ENCODE peak calls at places on chromosomes 12 and 14, in ten cellular contexts. D is hepatocyte; S is CD8-positive, alpha-beta T cell; A is lower lobe of right lung; Z is upper lobe of left lung; Y is upper lobe of right lung; J is PC-3; N is CD4-positive, alpha-beta memory T cell; O is cardiac muscle cell; R is PC-9. G is an unnamed sample. For H3K4me1, the result is how much of the 10 kb centered on the place peaks cover.

GRCh38 chr12:128810182-128811127 is 13.3 kb downstream of the SLC15A4 start:
- DNase-seq in D (no peak), N (no peak), S (no peak), O (no peak), Z (no peak), Y (no peak), R (no peak), A (no peak), J (no peak), G (no peak)

GRCh38 chr14:69873877-69874780 is 5.1 kb upstream of the SMOC1 start:
- DNase-seq in S (no peak), N (no peak), Z (no peak), Y (no peak), D (no peak), O (no peak), R (no peak), J (no peak), A (no peak), G (no peak)

GRCh38 chr14:99862111-99862510 is 68.9 kb downstream of the EML1 start:
- DNase-seq in Y (no peak), S (no peak), R (no peak), O (no peak), N (no peak), D (no peak), Z (no peak), J (no peak), A (no peak), G (no peak)

GRCh38 chr14:99166506-99166905 is 105.5 kb downstream of the BCL11B start:
- DNase-seq in N (no peak), S (peak), A (no peak), Z (no peak), J (no peak), D (no peak), R (no peak), O (no peak), Y (no peak), G (no peak)

GRCh38 chr14:101363880-101364391 is 197.4 kb upstream of the DIO3 start:
- DNase-seq in D (no peak), J (no peak), O (no peak), Y (no peak), R (no peak), N (no peak), A (no peak), S (peak), Z (peak), G (no peak)

GRCh38 chr12:69388371-69388770 is 28.8 kb downstream of the YEATS4 start:
- DNase-seq in D (peak), N (no peak), O (peak), Z (no peak), Y (no peak), R (peak), J (peak), A (no peak), S (no peak), G (no peak)

GRCh38 chr14:103444837-103445524 is 59.8 kb downstream of the MARK3 start:
- DNase-seq in O (no peak), S (no peak), A (no peak), N (no peak), Z (no peak), R (no peak), D (peak), J (no peak), Y (no peak), G (no peak)

GRCh38 chr14:104805326-104805678 is 4.4 kb downstream of the ZBTB42 start:
- DNase-seq in S (no peak), Z (no peak), J (peak), Y (no peak), D (no peak), O (peak), N (peak), R (no peak), A (peak), G (no peak)

GRCh38 chr14:55129086-55129427 is at the start of gene LGALS3:
- DNase-seq in Z (peak), D (peak), Y (peak), S (peak), J (peak), N (no peak), A (peak), O (peak), R (peak), G (peak)

GRCh38 chr14:41609704-41610183 is 3.1 kb downstream of the LRFN5 start:
- DNase-seq in D (peak), J (peak), Y (peak), Z (peak), R (no peak), N (no peak), S (no peak), A (no peak), O (peak), G (no peak)

GRCh38 chr14:95222151-95222631 is 64.9 kb upstream of the DICER1 start:
- DNase-seq in A (no peak), D (peak), S (no peak), R (no peak), J (peak), Z (no peak), N (no peak), O (no peak), Y (no peak), G (no peak)

GRCh38 chr12:459430-460258 is at the start of gene B4GALNT3:
- DNase-seq in N (peak), O (peak), Y (peak), A (peak), R (no peak), J (peak), Z (peak), S (peak), D (peak), G (peak)

GRCh38 chr14:56120091-56120632 is 2.0 kb downstream of the PELI2 start:
- DNase-seq in N (no peak), O (peak), S (no peak), A (no peak), R (no peak), Y (no peak), J (no peak), D (peak), Z (no peak), G (no peak)

GRCh38 chr14:101114726-101115481 is 211.4 kb upstream of the RTL1 start:
- DNase-seq in O (no peak), Y (no peak), J (no peak), D (no peak), A (no peak), Z (no peak), N (no peak), S (peak), R (no peak), G (peak)

GRCh38 chr12:111715242-111715641 is 29.4 kb downstream of the ACAD10 start:
- DNase-seq in Y (no peak), A (no peak), S (no peak), N (no peak), R (peak), O (no peak), D (no peak), J (no peak), Z (no peak), G (no peak)

GRCh38 chr12:7113389-7113871 is 4.4 kb upstream of the C1RL start:
- DNase-seq in A (no peak), Y (peak), S (peak), R (no peak), D (peak), O (peak), Z (no peak), N (no peak), J (peak), G (peak)

GRCh38 chr12:116604883-116605641 is 45.9 kb downstream of the MAP1LC3B2 start:
- DNase-seq in J (no peak), N (no peak), D (no peak), Z (no peak), Y (no peak), R (no peak), O (no peak), S (no peak), A (no peak), G (no peak)

GRCh38 chr12:39606712-39607423 is 12.7 kb downstream of the ABCD2 start:
- DNase-seq in R (peak), D (no peak), S (no peak), O (no peak), J (peak), N (no peak), A (no peak), Y (no peak), Z (no peak), G (no peak)

GRCh38 chr14:61461808-61462275 is 140.5 kb downstream of the PRKCH start:
- DNase-seq in D (peak), Z (no peak), A (no peak), J (peak), R (peak), N (peak), O (peak), S (peak), Y (no peak), G (no peak)

GRCh38 chr12:42985506-42985905 is 396.0 kb upstream of the PRICKLE1 start:
- DNase-seq in Y (no peak), O (peak), A (no peak), N (no peak), J (no peak), D (no peak), R (no peak), S (no peak), Z (no peak), G (no peak)

GRCh38 chr12:62934799-62935674 is at the start of gene PPM1H:
- DNase-seq in N (no peak), Y (peak), J (peak), S (no peak), O (peak), D (peak), R (peak), A (peak), Z (peak), G (no peak)

GRCh38 chr12:49017764-49018281 is 753 bp downstream of the PRKAG1 start:
- DNase-seq in D (peak), N (no peak), R (no peak), J (peak), A (no peak), O (peak), S (no peak), Y (no peak), Z (no peak), G (no peak)

GRCh38 chr12:23098110-23099049 is 473.4 kb downstream of the ETNK1 start:
- DNase-seq in R (no peak), O (no peak), Z (no peak), S (no peak), N (no peak), D (no peak), Y (no peak), A (no peak), J (no peak), G (no peak)

GRCh38 chr14:94129758-94130414 is 482 bp upstream of the IFI27L2 start:
- DNase-seq in D (peak), N (no peak), O (peak), Y (no peak), R (no peak), Z (no peak), A (no peak), S (peak), J (peak), G (no peak)

GRCh38 chr12:58922849-58923248 is 2.5 kb upstream of the LRIG3 start:
- DNase-seq in N (no peak), R (peak), A (no peak), D (no peak), S (no peak), O (no peak), Y (no peak), Z (no peak), J (peak), G (no peak)

GRCh38 chr12:65876898-65877721 is 52.8 kb downstream of the HMGA2 start:
- DNase-seq in J (peak), Y (no peak), D (no peak), O (peak), A (no peak), Z (no peak), R (peak), S (no peak), N (no peak), G (no peak)

GRCh38 chr12:120119395-120119973 is 2.9 kb upstream of the RAB35 start:
- DNase-seq in D (no peak), R (no peak), N (peak), J (peak), Z (no peak), Y (no peak), A (no peak), O (no peak), S (no peak), G (no peak)

GRCh38 chr12:53569174-53569557 is 57.0 kb downstream of the ATF7 start:
- DNase-seq in D (no peak), Y (no peak), O (no peak), A (no peak), S (no peak), R (no peak), N (no peak), J (peak), Z (no peak), G (no peak)

GRCh38 chr12:53568428-53569173 is 57.6 kb downstream of the ATF7 start:
- DNase-seq in Z (no peak), A (no peak), D (no peak), O (no peak), J (no peak), Y (no peak), R (no peak), S (no peak), N (no peak), G (no peak)

GRCh38 chr12:53572134-53572758 is 53.9 kb downstream of the ATF7 start:
- DNase-seq in S (no peak), Y (no peak), Z (no peak), O (no peak), R (no peak), J (no peak), A (no peak), D (no peak), N (no peak), G (no peak)

GRCh38 chr12:53567961-53568360 is 58.2 kb downstream of the ATF7 start:
- DNase-seq in Z (no peak), D (no peak), J (no peak), N (no peak), Y (no peak), R (no peak), A (no peak), S (no peak), O (no peak), G (no peak)

GRCh38 chr12:53571295-53571694 is 54.9 kb downstream of the ATF7 start:
- DNase-seq in O (no peak), A (no peak), N (no peak), Y (no peak), J (no peak), Z (no peak), S (no peak), R (no peak), D (no peak), G (no peak)
- H3K4me1 ChIP-seq in O (under half), A (under half), N (under half), Y (under half), J (under half), Z (under half), S (under half), R (under half), D (under half), G (under half)

GRCh38 chr14:22565391-22565945 is 23.6 kb downstream of the DAD1 start:
- DNase-seq in A (no peak), D (no peak), Z (no peak), Y (no peak), N (peak), R (no peak), J (no peak), S (no peak), O (no peak), G (no peak)
- H3K4me3 ChIP-seq in A (no peak), D (no peak), Z (no peak), Y (no peak), N (peak), R (no peak), J (no peak), S (peak), O (no peak), G (peak)

GRCh38 chr12:102427542-102427923 is 52.8 kb downstream of the IGF1 start:
- DNase-seq in A (no peak), N (no peak), D (no peak), Y (no peak), O (no peak), Z (peak), J (no peak), R (no peak), S (no peak), G (no peak)

GRCh38 chr12:102429755-102430154 is 50.6 kb downstream of the IGF1 start:
- DNase-seq in D (no peak), R (no peak), J (no peak), S (no peak), A (no peak), Y (no peak), O (no peak), Z (no peak), N (no peak), G (no peak)

GRCh38 chr12:102433304-102433703 is 47.1 kb downstream of the IGF1 start:
- DNase-seq in R (no peak), O (no peak), D (no peak), A (no peak), Y (no peak), S (no peak), N (no peak), Z (no peak), J (no peak), G (no peak)

GRCh38 chr12:102429211-102429610 is 51.2 kb downstream of the IGF1 start:
- DNase-seq in Y (no peak), D (no peak), J (no peak), A (no peak), S (no peak), O (no peak), Z (no peak), R (no peak), N (no peak), G (no peak)

DNA sequence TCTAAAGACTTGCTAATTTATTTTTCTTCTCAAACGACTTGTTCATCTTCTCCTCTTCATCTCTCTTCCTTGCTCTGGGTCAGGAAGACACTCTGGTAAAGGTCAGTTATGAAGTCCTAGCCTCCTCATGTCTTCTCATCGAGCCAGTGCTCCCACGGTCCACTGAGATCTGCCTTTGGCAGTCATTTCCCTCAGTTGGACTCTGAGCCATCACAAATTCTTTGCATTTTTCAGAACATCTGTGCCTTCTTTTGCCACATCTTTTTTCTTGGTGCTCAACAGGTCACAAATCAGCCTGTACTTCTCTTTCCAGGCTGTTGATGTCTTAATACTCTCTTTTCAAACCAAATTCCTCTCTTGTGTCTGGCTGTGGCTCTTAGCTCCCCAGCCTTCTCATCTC is 49.7 kb downstream of the IGF1 start:
- DNase-seq in D (no peak), N (no peak), S (no peak), A (no peak), R (no peak), Z (no peak), O (no peak), J (no peak), Y (no peak), G (no peak)
- H3K27ac ChIP-seq in D (no peak), N (no peak), S (no peak), A (peak), R (no peak), Z (no peak), O (no peak), J (no peak), Y (peak), G (no peak)

GRCh38 chr12:67977668-67978067 is 11.6 kb upstream of the IFNG-AS1 start:
- DNase-seq in A (no peak), J (no peak), O (no peak), Z (no peak), S (no peak), N (no peak), Y (no peak), D (no peak), R (no peak), G (no peak)
- H3K4me1 ChIP-seq in A (under half), J (under half), O (under half), Z (under half), S (under half), N (under half), Y (under half), D (under half), R (under half), G (under half)

DNA sequence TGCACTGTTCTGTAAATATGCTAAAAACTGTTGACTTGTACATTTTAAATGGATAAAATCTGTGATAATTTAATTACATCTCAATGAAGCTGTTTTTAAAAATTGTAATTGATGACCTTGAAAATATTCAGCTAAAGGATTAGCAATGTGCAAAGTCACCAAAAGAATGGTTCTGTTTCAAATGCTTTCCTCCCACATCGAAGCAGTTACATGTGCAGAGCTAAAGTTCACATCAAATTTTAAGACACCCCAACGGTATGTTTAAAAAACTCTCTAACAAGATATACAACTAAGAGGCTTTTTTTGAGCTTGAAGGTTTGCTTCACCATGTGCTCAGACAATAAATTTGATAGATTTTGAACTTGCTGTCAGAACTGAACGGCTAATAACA is 114.6 kb upstream of the KRAS start:
- DNase-seq in O (no peak), R (no peak), D (no peak), N (no peak), J (no peak), Y (no peak), Z (no peak), A (no peak), S (no peak), G (no peak)
- H3K4me3 ChIP-seq in O (no peak), R (no peak), D (no peak), N (no peak), J (no peak), Y (no peak), Z (no peak), A (no peak), S (no peak), G (no peak)

GRCh38 chr12:1628671-1629337 is at the start of gene WNT5B:
- DNase-seq in N (no peak), A (no peak), Y (no peak), Z (no peak), S (no peak), O (peak), J (no peak), D (no peak), R (no peak), G (no peak)
- H3K27ac ChIP-seq in N (no peak), A (no peak), Y (no peak), Z (peak), S (no peak), O (no peak), J (no peak), D (no peak), R (no peak), G (no peak)

DNA sequence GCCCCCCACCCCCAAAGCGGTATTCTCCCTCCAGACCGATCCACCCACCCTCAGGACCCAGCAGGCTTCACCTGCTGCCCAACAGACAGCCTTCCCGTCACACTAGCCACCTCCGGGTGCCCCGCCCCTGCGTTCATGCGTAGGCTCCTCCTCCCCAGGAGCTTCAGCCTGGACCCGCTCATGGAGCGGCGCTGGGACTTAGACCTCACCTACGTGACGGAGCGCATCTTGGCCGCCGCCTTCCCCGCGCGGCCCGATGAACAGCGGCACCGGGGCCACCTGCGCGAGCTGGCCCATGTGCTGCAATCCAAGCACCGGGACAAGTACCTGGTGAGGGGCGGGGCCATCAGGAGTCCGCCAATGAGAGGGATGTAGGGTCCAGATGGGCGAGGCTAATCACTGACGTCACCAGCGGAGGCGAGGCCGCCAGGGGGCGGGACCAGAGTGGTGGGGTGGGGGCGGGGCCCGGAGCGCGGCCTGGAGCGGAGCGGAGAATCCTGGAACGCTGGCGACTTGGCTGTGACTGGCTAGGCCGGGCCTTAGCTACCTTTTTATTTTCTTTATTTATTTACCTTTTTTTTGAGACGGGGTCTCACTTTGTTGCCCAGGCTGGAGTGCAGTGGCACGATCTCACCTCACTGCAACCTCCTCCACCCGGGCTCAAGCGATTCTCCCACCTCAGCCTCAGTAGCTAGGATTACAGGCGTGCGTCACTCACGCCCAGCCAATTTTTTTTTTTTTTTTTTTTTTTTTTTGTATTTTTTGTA is 4.4 kb downstream of the TNS2 start:
- DNase-seq in N (peak), A (peak), D (peak), Y (peak), O (peak), J (peak), R (peak), Z (peak), S (peak), G (peak)
- H3K4me1 ChIP-seq in N (under half), A (half or more), D (under half), Y (under half), O (under half), J (under half), R (under half), Z (half or more), S (under half), G (under half)